ENCODE peak calls at places on chromosomes 4 and X, in four cellular contexts. R is HCT116, H is tibial nerve, S is adrenal gland. X is an unnamed sample.

GRCh38 chrX:5829060-5829459 is 399.6 kb downstream of the NLGN4X start:
- DNase-seq in R (no peak), S (no peak), H (no peak), X (no peak)

GRCh38 chrX:48703642-48704481 is 7.3 kb downstream of the SUV39H1 start:
- DNase-seq in H (no peak), R (no peak), S (no peak), X (no peak)

GRCh38 chr4:156177941-156178340 is 224.3 kb upstream of the CTSO start:
- DNase-seq in S (no peak), H (no peak), R (no peak), X (no peak)

GRCh38 chrX:100376581-100376980 is 33.5 kb downstream of the PCDH19 start:
- DNase-seq in S (no peak), R (no peak), H (no peak), X (no peak)

GRCh38 chr4:73208376-73208775 is 50.2 kb downstream of the ANKRD17 start:
- DNase-seq in R (no peak), S (no peak), H (no peak), X (no peak)

GRCh38 chr4:169117591-169118081 is 107.6 kb upstream of the CBR4 start:
- DNase-seq in H (no peak), S (no peak), R (no peak), X (no peak)

GRCh38 chrX:123665197-123665596 is 67.7 kb downstream of the THOC2 start:
- DNase-seq in S (no peak), R (no peak), H (no peak), X (no peak)

GRCh38 chr4:182307746-182308145 is 64.5 kb downstream of the TENM3 start:
- DNase-seq in H (peak; percentile 24), S (peak; percentile 25), R (peak; percentile 21), X (no peak)

GRCh38 chrX:151870603-151871002 is 42.1 kb upstream of the MAGEA4 start:
- DNase-seq in S (peak; percentile 60), R (peak; percentile 13), H (no peak), X (no peak)

GRCh38 chrX:133365886-133366611 is 49.2 kb downstream of the GPC4 start:
- DNase-seq in R (no peak), S (no peak), H (no peak), X (no peak)

GRCh38 chrX:17174671-17175070 is 200.3 kb upstream of the NHS start:
- DNase-seq in S (peak; percentile 31), R (no peak), H (no peak), X (peak; percentile 15)

GRCh38 chr4:2859514-2859913 is 15.9 kb downstream of the ADD1 start:
- DNase-seq in R (no peak), S (no peak), H (no peak), X (no peak)

GRCh38 chrX:22629105-22629725 is 356.5 kb downstream of the CBLL2 start:
- DNase-seq in H (no peak), S (no peak), R (no peak), X (no peak)

GRCh38 chrX:15245896-15246295 is 24.0 kb downstream of the ASB9 start:
- DNase-seq in S (no peak), H (no peak), R (no peak), X (no peak)

GRCh38 chr4:158217763-158218162 is 7.5 kb downstream of the TMEM144 start:
- DNase-seq in H (no peak), S (no peak), R (no peak), X (no peak)

GRCh38 chrX:31629195-31629594 is 557.4 kb upstream of the FTHL17 start:
- DNase-seq in R (no peak), S (no peak), H (no peak), X (no peak)

GRCh38 chrX:78035061-78035460 is 65.6 kb upstream of the PGAM4 start:
- DNase-seq in R (no peak), S (no peak), H (no peak), X (no peak)

GRCh38 chr4:143188325-143189088 is 3.8 kb downstream of the USP38 start:
- DNase-seq in H (no peak), R (no peak), S (no peak), X (peak; percentile 6)

GRCh38 chr4:84263415-84263814 is 235.7 kb downstream of the NKX6-1 start:
- DNase-seq in R (no peak), S (no peak), H (no peak), X (no peak)

GRCh38 chrX:74500555-74500954 is 79.3 kb downstream of the SLC16A2 start:
- DNase-seq in S (no peak), H (no peak), R (no peak), X (no peak)

GRCh38 chr4:103204114-103204513 is 6.0 kb upstream of the CENPE start:
- DNase-seq in R (peak; percentile 16), H (no peak), S (no peak), X (no peak)

GRCh38 chr4:159697322-159698283 is 594.7 kb downstream of the RAPGEF2 start:
- DNase-seq in R (no peak), H (no peak), S (no peak), X (no peak)

GRCh38 chr4:182145360-182145905 is 97.8 kb upstream of the TENM3 start:
- DNase-seq in S (no peak), H (no peak), R (no peak), X (no peak)

GRCh38 chrX:155768036-155768769 is 112.9 kb upstream of the VAMP7 start:
- DNase-seq in H (no peak), R (no peak), S (peak; percentile 36), X (no peak)

GRCh38 chrX:23816179-23816578 is 33.2 kb downstream of the SAT1 start:
- DNase-seq in R (no peak), H (no peak), S (no peak), X (no peak)

GRCh38 chr4:5921074-5921473 is 28.2 kb upstream of the CRMP1 start:
- DNase-seq in S (no peak), R (no peak), H (no peak), X (no peak)

GRCh38 chr4:142840516-142841123 is 5.5 kb downstream of the INPP4B start:
- DNase-seq in R (peak; percentile 38), H (no peak), S (no peak), X (no peak)

GRCh38 chr4:70326052-70326451 is 8.7 kb upstream of the CABS1 start:
- DNase-seq in H (no peak), S (no peak), R (no peak), X (no peak)

GRCh38 chr4:139668036-139668435 is 2.4 kb downstream of the MGST2 start:
- DNase-seq in S (no peak), R (no peak), H (no peak), X (no peak)

GRCh38 chr4:3880595-3881120 is 114.5 kb downstream of the ADRA2C start:
- DNase-seq in H (no peak), S (peak; percentile 76), R (peak; percentile 35), X (peak; percentile 31)

GRCh38 chr4:54819044-54819443 is 161.3 kb downstream of the KIT start:
- DNase-seq in S (no peak), R (no peak), H (no peak), X (no peak)

GRCh38 chrX:71909956-71910355 is 689 bp upstream of the NHSL2 start:
- DNase-seq in R (no peak), H (peak; percentile 32), S (no peak), X (no peak)

GRCh38 chr4:26034849-26035248 is 120.8 kb downstream of the SMIM20 start:
- DNase-seq in R (no peak), H (no peak), S (no peak), X (no peak)

GRCh38 chr4:30295652-30296051 is 424.5 kb upstream of the PCDH7 start:
- DNase-seq in H (no peak), R (no peak), S (no peak), X (no peak)
- H3K36me3 ChIP-seq in H (no peaks in the 10 kb centered on the region), R (no peaks in the 10 kb centered on the region), S (no peaks in the 10 kb centered on the region), X (no peaks in the 10 kb centered on the region)

DNA sequence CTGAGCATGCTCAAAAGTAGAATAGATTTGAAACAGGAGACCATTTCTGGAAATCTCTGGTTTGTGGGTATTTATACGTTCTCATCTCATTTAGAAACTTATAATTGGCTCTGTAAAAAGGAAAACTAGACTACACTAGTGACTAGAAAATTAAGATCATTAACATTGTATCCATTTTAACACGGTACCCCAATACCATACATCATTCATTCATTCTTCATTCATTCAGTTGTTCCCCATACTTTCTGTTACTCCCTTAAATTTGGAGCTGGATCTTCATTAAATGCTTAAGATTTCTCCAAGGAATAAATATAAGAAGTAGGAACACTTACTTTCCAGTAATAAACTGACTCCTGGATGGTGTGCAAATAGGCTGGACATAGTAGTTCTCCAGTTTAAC is 1.3 kb downstream of the ARSJ start:
- DNase-seq in H (no peak), S (no peak), R (no peak), X (no peak)
- H3K4me3 ChIP-seq in H (peak overlapping the region; percentile 73), S (no peak overlapping the region), R (no peak overlapping the region), X (peak overlapping the region; percentile 63)

DNA sequence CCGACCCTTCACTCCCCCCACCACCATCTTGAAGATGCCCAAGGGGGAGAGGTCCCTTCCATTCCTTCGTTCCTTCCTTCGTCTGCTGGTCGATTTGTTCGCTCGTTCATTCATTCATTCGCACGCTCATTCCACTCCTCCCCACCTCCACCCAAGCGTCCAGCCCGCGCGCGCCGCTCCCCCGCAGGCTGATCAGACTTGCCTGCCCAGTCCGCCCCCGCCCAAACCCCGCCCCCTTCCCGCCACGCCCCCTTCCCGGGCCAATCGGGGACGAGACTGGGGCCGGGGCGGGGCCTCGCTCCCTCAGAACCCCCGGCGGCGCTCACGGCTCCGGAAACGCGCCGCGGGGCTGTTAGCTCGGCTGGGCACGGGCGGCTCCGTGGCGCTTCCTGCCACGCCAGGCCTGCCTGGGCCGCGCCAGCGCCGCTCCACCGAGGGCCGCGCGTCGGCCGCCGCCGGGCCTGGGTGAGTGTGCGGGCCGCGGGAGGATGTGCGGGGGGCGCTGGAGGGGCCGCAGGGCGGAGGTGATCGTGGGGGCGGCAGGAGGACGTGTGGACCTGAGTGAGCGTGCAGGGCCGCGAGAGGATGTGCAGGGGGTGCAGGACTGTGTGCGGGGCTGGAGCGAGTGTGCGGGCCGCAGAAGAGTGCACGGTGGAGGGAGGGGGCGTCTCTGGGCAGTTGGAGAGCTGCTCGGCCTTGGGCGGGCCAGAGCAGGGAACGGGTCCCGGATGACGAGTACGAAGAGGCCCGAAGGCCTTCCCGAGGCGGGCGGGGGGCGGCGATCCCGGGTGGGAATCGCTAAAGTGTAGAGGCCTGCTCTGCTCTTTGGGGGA is at the start of gene ZNF275:
- DNase-seq in R (peak; percentile 21), S (peak; percentile 83), H (peak; percentile 56), X (peak; percentile 45)
- TF ChIP-seq POLR2A in R (peak; percentile 38), S (peak; percentile 69), H (no peak), X (peak; percentile 51)

GRCh38 chr4:87680271-87680670 is 30.2 kb downstream of the DMP1 start:
- DNase-seq in H (no peak), R (no peak), S (no peak), X (no peak)
- H3K36me3 ChIP-seq in H (no peaks in the 10 kb centered on the region), R (no peaks in the 10 kb centered on the region), S (no peaks in the 10 kb centered on the region), X (no peaks in the 10 kb centered on the region)

DNA sequence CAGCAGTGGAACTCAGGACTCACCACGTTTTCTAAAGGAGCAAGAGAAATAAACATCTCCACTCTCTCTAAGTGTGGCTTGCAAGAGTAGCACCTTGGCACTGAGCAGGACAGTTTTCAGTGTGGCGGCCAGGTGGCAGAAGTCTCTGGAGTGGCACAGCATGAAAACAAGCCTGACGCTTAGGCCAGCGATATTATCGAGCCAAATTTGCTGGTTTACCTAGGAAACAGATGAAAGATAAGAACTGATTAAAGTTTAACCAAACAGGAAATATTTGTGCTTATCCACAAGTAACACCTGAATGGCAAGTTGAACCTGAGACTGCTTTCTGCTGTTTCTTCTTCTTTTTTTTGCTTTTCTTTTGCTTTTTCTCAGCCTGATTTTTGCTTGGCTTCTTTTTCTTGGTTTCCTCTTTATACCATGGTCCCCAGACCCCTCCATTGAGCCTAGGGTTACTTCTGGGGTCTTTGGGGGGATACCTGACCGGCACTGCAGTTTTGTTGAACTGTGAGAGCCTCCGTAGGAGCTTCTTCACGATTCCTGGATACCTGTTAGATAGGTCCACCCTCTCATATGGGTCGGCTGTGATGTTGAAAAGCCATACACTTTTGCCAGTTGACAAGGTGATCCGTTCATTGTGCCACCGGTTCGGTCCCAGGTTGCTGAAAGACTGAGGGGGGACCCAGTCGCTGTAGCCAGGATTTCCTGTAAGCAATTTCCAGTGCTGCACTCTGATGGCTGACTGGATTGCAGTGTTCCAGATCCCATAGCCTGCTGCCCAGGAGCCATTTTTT is 77.3 kb downstream of the ARSJ start:
- DNase-seq in R (no peak), S (no peak), H (no peak), X (no peak)
- H3K4me3 ChIP-seq in R (no peak overlapping the region), S (no peak overlapping the region), H (no peak overlapping the region), X (no peak overlapping the region)